ENCODE peak calls at places on chromosomes 12 and 14, in six cellular contexts. Y is heart right ventricle, M is germinal center, J is stomach, S is left ventricle myocardium inferior, N is ELR. G is an unnamed sample.

GRCh38 chr12:120229583-120230325 is 28.8 kb upstream of the RPLP0 start:
- DNase-seq in Y (no peak), M (no peak), J (no peak), S (no peak), N (peak), G (peak)

GRCh38 chr14:64098120-64098519 is 196.1 kb downstream of the ESR2 start:
- DNase-seq in Y (no peak), M (no peak), J (no peak), S (no peak), N (no peak), G (no peak)

GRCh38 chr12:123475256-123475703 is 17.3 kb downstream of the SNRNP35 start:
- DNase-seq in Y (no peak), M (no peak), J (no peak), S (no peak), N (no peak), G (no peak)

GRCh38 chr12:116532986-116533342 is 26.2 kb upstream of the MAP1LC3B2 start:
- DNase-seq in Y (no peak), M (no peak), J (no peak), S (no peak), N (no peak), G (no peak)

GRCh38 chr12:1332327-1332726 is 262.1 kb downstream of the FBXL14 start:
- DNase-seq in Y (no peak), M (no peak), J (peak), S (no peak), N (no peak), G (no peak)

GRCh38 chr14:53630336-53630735 is 326.3 kb downstream of the BMP4 start:
- DNase-seq in Y (no peak), M (no peak), J (no peak), S (no peak), N (no peak), G (no peak)

GRCh38 chr12:29782821-29783772 is 645 bp downstream of the TMTC1 start:
- DNase-seq in Y (peak), M (no peak), J (peak), S (peak), N (no peak), G (no peak)

GRCh38 chr12:1799882-1800645 is 20.3 kb upstream of the LRTM2 start:
- DNase-seq in Y (no peak), M (no peak), J (no peak), S (no peak), N (no peak), G (no peak)

GRCh38 chr14:68787235-68787727 is 5.6 kb downstream of the ZFP36L1 start:
- DNase-seq in Y (no peak), M (no peak), J (peak), S (no peak), N (no peak), G (peak)